ENCODE peak calls at places on chromosome 11, in six cellular contexts. One of them, this sample, is unnamed.

GRCh38 chr11:113378013-113378412 is 9.6 kb upstream of the ANKK1 start:
- DNase-seq in MCF 10A: peak; percentile 50
- DNase-seq in heart left ventricle: no peak
- DNase-seq in neural progenitor cell: no peak
- DNase-seq in Panc1: no peak
- DNase-seq in CD8-positive, alpha-beta T cell: no peak
- DNase-seq in this sample: no peak

GRCh38 chr11:35629914-35630313 is 11.7 kb downstream of the FJX1 start:
- DNase-seq in MCF 10A: peak; percentile 95
- DNase-seq in heart left ventricle: no peak
- DNase-seq in neural progenitor cell: no peak
- DNase-seq in Panc1: peak; percentile 92
- DNase-seq in CD8-positive, alpha-beta T cell: no peak
- DNase-seq in this sample: peak; percentile 84

GRCh38 chr11:19718976-19719375 is 6.3 kb downstream of the NAV2 start:
- DNase-seq in MCF 10A: no peak
- DNase-seq in heart left ventricle: no peak
- DNase-seq in neural progenitor cell: no peak
- DNase-seq in Panc1: no peak
- DNase-seq in CD8-positive, alpha-beta T cell: no peak
- DNase-seq in this sample: no peak

GRCh38 chr11:128022007-128022368 is 565.4 kb downstream of the ETS1 start:
- DNase-seq in MCF 10A: peak; percentile 22
- DNase-seq in heart left ventricle: no peak
- DNase-seq in neural progenitor cell: no peak
- DNase-seq in Panc1: no peak
- DNase-seq in CD8-positive, alpha-beta T cell: no peak
- DNase-seq in this sample: no peak

GRCh38 chr11:90851196-90851595 is 628.3 kb upstream of the CHORDC1 start:
- DNase-seq in MCF 10A: no peak
- DNase-seq in heart left ventricle: no peak
- DNase-seq in neural progenitor cell: no peak
- DNase-seq in Panc1: no peak
- DNase-seq in CD8-positive, alpha-beta T cell: no peak
- DNase-seq in this sample: no peak

GRCh38 chr11:8679006-8679405 is 3.5 kb downstream of the TRIM66 start:
- DNase-seq in MCF 10A: no peak
- DNase-seq in heart left ventricle: no peak
- DNase-seq in neural progenitor cell: no peak
- DNase-seq in Panc1: no peak
- DNase-seq in CD8-positive, alpha-beta T cell: no peak
- DNase-seq in this sample: no peak

GRCh38 chr11:101428918-101429317 is 154.9 kb downstream of the TRPC6 start:
- DNase-seq in MCF 10A: peak; percentile 57
- DNase-seq in heart left ventricle: no peak
- DNase-seq in neural progenitor cell: peak; percentile 57
- DNase-seq in Panc1: no peak
- DNase-seq in CD8-positive, alpha-beta T cell: no peak
- DNase-seq in this sample: no peak

GRCh38 chr11:33454264-33454663 is 197.1 kb downstream of the HIPK3 start:
- DNase-seq in MCF 10A: no peak
- DNase-seq in heart left ventricle: no peak
- DNase-seq in neural progenitor cell: no peak
- DNase-seq in Panc1: no peak
- DNase-seq in CD8-positive, alpha-beta T cell: no peak
- DNase-seq in this sample: no peak

GRCh38 chr11:84800755-84801346 is 826.3 kb downstream of the DLG2 start:
- DNase-seq in MCF 10A: peak; percentile 27
- DNase-seq in heart left ventricle: no peak
- DNase-seq in neural progenitor cell: peak; percentile 51
- DNase-seq in Panc1: no peak
- DNase-seq in CD8-positive, alpha-beta T cell: no peak
- DNase-seq in this sample: peak; percentile 19

GRCh38 chr11:64419818-64420485 is 61.0 kb downstream of the RPS6KA4 start:
- DNase-seq in MCF 10A: peak; percentile 23
- DNase-seq in heart left ventricle: no peak
- DNase-seq in neural progenitor cell: no peak
- DNase-seq in Panc1: no peak
- DNase-seq in CD8-positive, alpha-beta T cell: no peak
- DNase-seq in this sample: no peak

GRCh38 chr11:11179239-11179638 is 173.8 kb downstream of the CSNK2A3 start:
- DNase-seq in MCF 10A: peak; percentile 42
- DNase-seq in heart left ventricle: no peak
- DNase-seq in neural progenitor cell: no peak
- DNase-seq in Panc1: no peak
- DNase-seq in CD8-positive, alpha-beta T cell: no peak
- DNase-seq in this sample: peak; percentile 74

GRCh38 chr11:2779499-2779980 is 79.7 kb upstream of the KCNQ1OT1 start:
- DNase-seq in MCF 10A: no peak
- DNase-seq in heart left ventricle: peak; percentile 18
- DNase-seq in neural progenitor cell: no peak
- DNase-seq in Panc1: no peak
- DNase-seq in CD8-positive, alpha-beta T cell: no peak
- DNase-seq in this sample: no peak

GRCh38 chr11:85823816-85824215 is 12.9 kb upstream of the SYTL2 start:
- DNase-seq in MCF 10A: no peak
- DNase-seq in heart left ventricle: no peak
- DNase-seq in neural progenitor cell: no peak
- DNase-seq in Panc1: no peak
- DNase-seq in CD8-positive, alpha-beta T cell: peak; percentile 66
- DNase-seq in this sample: no peak

GRCh38 chr11:84089072-84090057 is 803.2 kb upstream of the CCDC90B start:
- DNase-seq in MCF 10A: no peak
- DNase-seq in heart left ventricle: no peak
- DNase-seq in neural progenitor cell: no peak
- DNase-seq in Panc1: no peak
- DNase-seq in CD8-positive, alpha-beta T cell: no peak
- DNase-seq in this sample: no peak

GRCh38 chr11:98967005-98967404 is 53.7 kb upstream of the CNTN5 start:
- DNase-seq in MCF 10A: no peak
- DNase-seq in heart left ventricle: no peak
- DNase-seq in neural progenitor cell: no peak
- DNase-seq in Panc1: no peak
- DNase-seq in CD8-positive, alpha-beta T cell: no peak
- DNase-seq in this sample: no peak

GRCh38 chr11:57786436-57786835 is 24.8 kb downstream of the CTNND1 start:
- DNase-seq in MCF 10A: peak; percentile 22
- DNase-seq in heart left ventricle: no peak
- DNase-seq in neural progenitor cell: no peak
- DNase-seq in Panc1: no peak
- DNase-seq in CD8-positive, alpha-beta T cell: no peak
- DNase-seq in this sample: no peak

GRCh38 chr11:86484164-86484794 is 109.6 kb downstream of the CCDC81 start:
- DNase-seq in MCF 10A: peak; percentile 88
- DNase-seq in heart left ventricle: peak; percentile 54
- DNase-seq in neural progenitor cell: no peak
- DNase-seq in Panc1: peak; percentile 90
- DNase-seq in CD8-positive, alpha-beta T cell: no peak
- DNase-seq in this sample: peak; percentile 93

GRCh38 chr11:70543611-70544010 is 145.3 kb downstream of the CTTN start:
- DNase-seq in MCF 10A: no peak
- DNase-seq in heart left ventricle: no peak
- DNase-seq in neural progenitor cell: no peak
- DNase-seq in Panc1: no peak
- DNase-seq in CD8-positive, alpha-beta T cell: no peak
- DNase-seq in this sample: no peak

GRCh38 chr11:110148775-110149744 is 55.9 kb downstream of the ZC3H12C start:
- DNase-seq in MCF 10A: peak; percentile 47
- DNase-seq in heart left ventricle: no peak
- DNase-seq in neural progenitor cell: no peak
- DNase-seq in Panc1: no peak
- DNase-seq in CD8-positive, alpha-beta T cell: no peak
- DNase-seq in this sample: peak; percentile 45

GRCh38 chr11:1730230-1730629 is 20.2 kb downstream of the IFITM10 start:
- DNase-seq in MCF 10A: no peak
- DNase-seq in heart left ventricle: no peak
- DNase-seq in neural progenitor cell: no peak
- DNase-seq in Panc1: no peak
- DNase-seq in CD8-positive, alpha-beta T cell: no peak
- DNase-seq in this sample: no peak

GRCh38 chr11:71120346-71120963 is 131.9 kb downstream of the SHANK2 start:
- DNase-seq in MCF 10A: peak; percentile 16
- DNase-seq in heart left ventricle: no peak
- DNase-seq in neural progenitor cell: peak; percentile 84
- DNase-seq in Panc1: no peak
- DNase-seq in CD8-positive, alpha-beta T cell: no peak
- DNase-seq in this sample: peak; percentile 49

GRCh38 chr11:76347391-76347790 is 33.5 kb downstream of the THAP12 start:
- DNase-seq in MCF 10A: no peak
- DNase-seq in heart left ventricle: no peak
- DNase-seq in neural progenitor cell: no peak
- DNase-seq in Panc1: no peak
- DNase-seq in CD8-positive, alpha-beta T cell: no peak
- DNase-seq in this sample: no peak

GRCh38 chr11:28040384-28040783 is 67.6 kb downstream of the KIF18A start:
- DNase-seq in MCF 10A: no peak
- DNase-seq in heart left ventricle: no peak
- DNase-seq in neural progenitor cell: no peak
- DNase-seq in Panc1: no peak
- DNase-seq in CD8-positive, alpha-beta T cell: no peak
- DNase-seq in this sample: no peak

GRCh38 chr11:57791321-57792059 is 29.9 kb downstream of the CTNND1 start:
- DNase-seq in MCF 10A: peak; percentile 92
- DNase-seq in heart left ventricle: no peak
- DNase-seq in neural progenitor cell: no peak
- DNase-seq in Panc1: no peak
- DNase-seq in CD8-positive, alpha-beta T cell: peak; percentile 20
- DNase-seq in this sample: no peak

GRCh38 chr11:20110908-20111669 is 49.2 kb downstream of the DBX1 start:
- DNase-seq in MCF 10A: peak; percentile 82
- DNase-seq in heart left ventricle: no peak
- DNase-seq in neural progenitor cell: peak; percentile 76
- DNase-seq in Panc1: peak; percentile 60
- DNase-seq in CD8-positive, alpha-beta T cell: peak; percentile 34
- DNase-seq in this sample: peak; percentile 67

GRCh38 chr11:102583437-102583836 is 41.7 kb downstream of the MMP20 start:
- DNase-seq in MCF 10A: no peak
- DNase-seq in heart left ventricle: no peak
- DNase-seq in neural progenitor cell: no peak
- DNase-seq in Panc1: no peak
- DNase-seq in CD8-positive, alpha-beta T cell: no peak
- DNase-seq in this sample: no peak

GRCh38 chr11:13786688-13787087 is 118.2 kb downstream of the FAR1 start:
- DNase-seq in MCF 10A: no peak
- DNase-seq in heart left ventricle: no peak
- DNase-seq in neural progenitor cell: no peak
- DNase-seq in Panc1: no peak
- DNase-seq in CD8-positive, alpha-beta T cell: no peak
- DNase-seq in this sample: no peak

GRCh38 chr11:104462346-104462745 is 298.4 kb upstream of the PDGFD start:
- DNase-seq in MCF 10A: peak; percentile 41
- DNase-seq in heart left ventricle: peak; percentile 22
- DNase-seq in neural progenitor cell: no peak
- DNase-seq in Panc1: no peak
- DNase-seq in CD8-positive, alpha-beta T cell: no peak
- DNase-seq in this sample: no peak

GRCh38 chr11:15955595-15955994 is 400.8 kb downstream of the SOX6 start:
- DNase-seq in MCF 10A: no peak
- DNase-seq in heart left ventricle: no peak
- DNase-seq in neural progenitor cell: no peak
- DNase-seq in Panc1: no peak
- DNase-seq in CD8-positive, alpha-beta T cell: no peak
- DNase-seq in this sample: no peak

GRCh38 chr11:15692739-15693138 is 578.0 kb downstream of the INSC start:
- DNase-seq in MCF 10A: peak; percentile 6
- DNase-seq in heart left ventricle: no peak
- DNase-seq in neural progenitor cell: no peak
- DNase-seq in Panc1: no peak
- DNase-seq in CD8-positive, alpha-beta T cell: no peak
- DNase-seq in this sample: no peak

GRCh38 chr11:12150831-12151382 is 40.5 kb downstream of the MICAL2 start:
- DNase-seq in MCF 10A: no peak
- DNase-seq in heart left ventricle: no peak
- DNase-seq in neural progenitor cell: no peak
- DNase-seq in Panc1: no peak
- DNase-seq in CD8-positive, alpha-beta T cell: no peak
- DNase-seq in this sample: no peak

GRCh38 chr11:117671370-117671769 is 125.6 kb downstream of the DSCAML1 start:
- DNase-seq in MCF 10A: no peak
- DNase-seq in heart left ventricle: no peak
- DNase-seq in neural progenitor cell: peak; percentile 55
- DNase-seq in Panc1: no peak
- DNase-seq in CD8-positive, alpha-beta T cell: no peak
- DNase-seq in this sample: no peak

GRCh38 chr11:123062892-123063395 is 1.0 kb upstream of the HSPA8 start:
- DNase-seq in MCF 10A: no peak
- DNase-seq in heart left ventricle: no peak
- DNase-seq in neural progenitor cell: no peak
- DNase-seq in Panc1: no peak
- DNase-seq in CD8-positive, alpha-beta T cell: no peak
- DNase-seq in this sample: no peak

GRCh38 chr11:727281-727701 is 20.0 kb upstream of the TALDO1 start:
- DNase-seq in MCF 10A: no peak
- DNase-seq in heart left ventricle: no peak
- DNase-seq in neural progenitor cell: no peak
- DNase-seq in Panc1: no peak
- DNase-seq in CD8-positive, alpha-beta T cell: no peak
- DNase-seq in this sample: no peak

GRCh38 chr11:4464216-4465159 is 15.4 kb downstream of the OR52K2 start:
- DNase-seq in MCF 10A: peak; percentile 68
- DNase-seq in heart left ventricle: no peak
- DNase-seq in neural progenitor cell: peak; percentile 12
- DNase-seq in Panc1: no peak
- DNase-seq in CD8-positive, alpha-beta T cell: no peak
- DNase-seq in this sample: no peak